ENCODE peak calls at places on chromosomes 1 and 21, in four cellular contexts. I is fibroblast of lung, E is SK-N-SH, B is bronchial epithelial cell. M is an unnamed sample.

GRCh38 chr1:207910678-207911354 is at the start of gene CD34:
- DNase-seq in E (peak; percentile 76), I (no peak), B (no peak), M (peak; percentile 74)

GRCh38 chr21:45440736-45441350 is 35.9 kb downstream of the COL18A1 start:
- DNase-seq in I (no peak), E (no peak), B (no peak), M (no peak)

GRCh38 chr1:187070076-187070475 is 241.3 kb downstream of the PLA2G4A start:
- DNase-seq in E (no peak), I (no peak), B (peak; percentile 67), M (no peak)

GRCh38 chr1:154323493-154323892 is 1.8 kb upstream of the ATP8B2 start:
- DNase-seq in B (no peak), E (no peak), I (no peak), M (no peak)

GRCh38 chr21:42566524-42567180 is 53.0 kb downstream of the SLC37A1 start:
- DNase-seq in E (no peak), I (no peak), B (no peak), M (peak; percentile 8)

GRCh38 chr1:80542231-80542630 is 1258.5 kb upstream of the ADGRL2 start:
- DNase-seq in I (peak; percentile 79), B (peak; percentile 10), E (no peak), M (no peak)

GRCh38 chr21:33976082-33976979 is 60.7 kb upstream of the ATP5PO start:
- DNase-seq in B (peak; percentile 100), I (peak; percentile 90), E (no peak), M (peak; percentile 80)

GRCh38 chr1:168664069-168664834 is 64.8 kb downstream of the DPT start:
- DNase-seq in B (peak; percentile 11), I (no peak), E (no peak), M (no peak)

GRCh38 chr1:10932088-10932487 is 80.4 kb upstream of the TARDBP start:
- DNase-seq in E (no peak), B (no peak), I (no peak), M (no peak)

GRCh38 chr1:160862151-160863061 is at the start of gene CD244:
- DNase-seq in E (no peak), I (no peak), B (peak; percentile 37), M (no peak)

GRCh38 chr1:77218477-77219165 is 609 bp downstream of the PIGK start:
- DNase-seq in I (peak; percentile 3), E (no peak), B (peak; percentile 8), M (no peak)

GRCh38 chr1:56065729-56066128 is 513.6 kb downstream of the PLPP3 start:
- DNase-seq in B (no peak), E (no peak), I (no peak), M (no peak)

GRCh38 chr1:109214695-109215623 is 1.2 kb downstream of the SARS1 start:
- DNase-seq in B (peak; percentile 76), E (peak; percentile 69), I (peak; percentile 96), M (peak; percentile 90)

GRCh38 chr1:221699582-221700519 is 42.0 kb downstream of the DUSP10 start:
- DNase-seq in I (no peak), E (no peak), B (no peak), M (no peak)

GRCh38 chr1:223221686-223222085 is 78.6 kb upstream of the TLR5 start:
- DNase-seq in B (no peak), I (no peak), E (no peak), M (no peak)
- TF ChIP-seq CTCF in B (no peak), I (no peak), E (no peak), M (no peak)

GRCh38 chr1:94846286-94846685 is 26.1 kb downstream of the SLC44A3 start:
- DNase-seq in I (no peak), E (no peak), B (no peak), M (no peak)
- TF ChIP-seq CTCF in I (no peak), E (no peak), B (no peak), M (no peak)

GRCh38 chr1:53470155-53470554 is 11.0 kb downstream of the DMRTB1 start:
- DNase-seq in E (no peak), B (peak; percentile 51), I (peak; percentile 81), M (no peak)
- TF ChIP-seq CTCF in E (no peak), B (peak; percentile 72), I (peak; percentile 54), M (no peak)

GRCh38 chr21:38805282-38806152 is at the start of gene ETS2:
- DNase-seq in I (peak; percentile 96), E (peak; percentile 91), B (peak; percentile 88), M (peak; percentile 94)
- TF ChIP-seq CTCF in I (no peak), E (no peak), B (peak; percentile 0), M (peak; percentile 15)

GRCh38 chr1:200038987-200039848 is 11.7 kb downstream of the NR5A2 start:
- DNase-seq in I (no peak), E (peak; percentile 76), B (no peak), M (peak; percentile 69)

GRCh38 chr1:200042119-200042436 is 14.6 kb downstream of the NR5A2 start:
- DNase-seq in B (no peak), E (peak; percentile 25), I (no peak), M (no peak)

GRCh38 chr1:200041337-200042118 is 14.0 kb downstream of the NR5A2 start:
- DNase-seq in I (no peak), E (no peak), B (no peak), M (no peak)

GRCh38 chr1:200039849-200040479 is 12.5 kb downstream of the NR5A2 start:
- DNase-seq in E (peak; percentile 36), B (no peak), I (no peak), M (no peak)

GRCh38 chr1:200040516-200041138 is 13.1 kb downstream of the NR5A2 start:
- DNase-seq in I (peak; percentile 30), B (no peak), E (peak; percentile 53), M (peak; percentile 53)
- TF ChIP-seq CTCF in I (no peak), B (no peak), E (no peak), M (no peak)

GRCh38 chr1:64136749-64137568 is 66.5 kb upstream of the UBE2U start:
- DNase-seq in I (peak; percentile 95), B (peak; percentile 69), E (peak; percentile 57), M (peak; percentile 68)
- TF ChIP-seq CTCF in I (peak; percentile 95), B (peak; percentile 90), E (peak; percentile 97), M (peak; percentile 85)

M was measured in WERI-Rb-1.